ENCODE peak calls at places on chromosomes 3 and 15, in ten cellular contexts. P is HEK293T; K is A172; Q is OCI-LY7; N is NCI-H2029 treated with DMSO at 0.1 percent for 48 hours; Y is activated naive CD4-positive, alpha-beta T cell treated with Interleukin-2 at 50 U/mL for 16 hours; I is stimulated activated CD4-positive, alpha-beta T cell treated with anti-CD3 and anti-CD28 coated beads, Interleukin-1b, Interleukin-23, amount 100 ng/mL, for 1 hour; A is GM20000; R is CD4-positive, CD25-positive, alpha-beta regulatory T cell; H is NCI-H460. F is an unnamed sample.

GRCh38 chr3:44893097-44893496 is 18.7 kb downstream of the TGM4 start:
- DNase-seq in Y (no peak), N (no peak), K (peak; percentile 84), P (no peak), I (no peak), R (no peak), A (no peak), Q (no peak), H (no peak), F (peak; percentile 48)

GRCh38 chr3:59783468-59783988 is 733.7 kb upstream of the CFAP20DC start:
- DNase-seq in Q (no peak), R (no peak), A (no peak), H (no peak), I (no peak), P (no peak), N (no peak), K (no peak), Y (peak; percentile 15), F (no peak)

GRCh38 chr3:175885196-175885766 is 1026.1 kb downstream of the NAALADL2 start:
- DNase-seq in K (no peak), Q (no peak), A (no peak), H (no peak), I (no peak), Y (no peak), R (no peak), N (no peak), P (no peak), F (no peak)

GRCh38 chr3:50572158-50572557 is 2.8 kb downstream of the HEMK1 start:
- DNase-seq in Y (peak; percentile 86), N (peak; percentile 4), P (peak; percentile 74), H (peak; percentile 46), Q (peak; percentile 65), R (peak; percentile 66), I (peak; percentile 73), A (peak; percentile 72), K (peak; percentile 59), F (peak; percentile 35)

GRCh38 chr15:67736810-67737209 is 88.5 kb upstream of the SKOR1 start:
- DNase-seq in K (no peak), Q (no peak), I (no peak), A (no peak), P (no peak), Y (no peak), H (no peak), R (no peak), N (no peak), F (no peak)

GRCh38 chr15:33587773-33588172 is 277.0 kb downstream of the RYR3 start:
- DNase-seq in P (no peak), A (no peak), I (no peak), K (peak; percentile 30), Y (no peak), Q (no peak), H (no peak), R (no peak), N (no peak), F (no peak)

GRCh38 chr3:67635257-67635656 is 19.2 kb downstream of the SUCLG2 start:
- DNase-seq in Y (no peak), H (no peak), N (no peak), A (no peak), P (no peak), K (peak; percentile 59), R (no peak), Q (no peak), I (no peak), F (peak; percentile 37)

GRCh38 chr3:69767571-69767970 is 28.3 kb downstream of the MITF start:
- DNase-seq in Q (no peak), P (no peak), K (no peak), N (no peak), Y (no peak), I (no peak), R (no peak), A (no peak), H (no peak), F (no peak)

GRCh38 chr3:9902372-9903237 is at the start of gene IL17RE:
- DNase-seq in Q (no peak), H (no peak), R (no peak), P (no peak), A (no peak), Y (peak; percentile 12), I (no peak), K (no peak), N (no peak), F (peak; percentile 30)

GRCh38 chr3:106198828-106199194 is 330.0 kb upstream of the CBLB start:
- DNase-seq in A (no peak), I (no peak), R (no peak), Y (no peak), P (no peak), K (no peak), Q (no peak), H (no peak), N (no peak), F (no peak)

GRCh38 chr3:143956858-143957257 is 14.8 kb upstream of the DIPK2A start:
- DNase-seq in N (no peak), K (no peak), Q (no peak), A (no peak), H (no peak), P (no peak), I (no peak), R (no peak), Y (no peak), F (no peak)

GRCh38 chr15:53225786-53226185 is 435.6 kb upstream of the ONECUT1 start:
- DNase-seq in A (no peak), N (no peak), Y (no peak), I (no peak), Q (no peak), K (no peak), P (no peak), R (no peak), H (no peak), F (no peak)

GRCh38 chr15:77532067-77532710 is 100.5 kb downstream of the LINGO1 start:
- DNase-seq in N (no peak), K (no peak), R (no peak), P (no peak), Y (no peak), Q (no peak), I (no peak), H (no peak), A (no peak), F (no peak)

GRCh38 chr15:75663931-75664421 is 16.3 kb downstream of the SNX33 start:
- DNase-seq in N (no peak), Q (no peak), R (no peak), P (no peak), I (no peak), H (no peak), Y (no peak), A (no peak), K (no peak), F (no peak)

GRCh38 chr15:91853501-91853967 is at the start of gene SLCO3A1:
- DNase-seq in I (peak; percentile 49), Y (peak; percentile 75), Q (peak; percentile 78), H (peak; percentile 26), R (peak; percentile 75), N (no peak), K (peak; percentile 18), A (no peak), P (peak; percentile 58), F (peak; percentile 65)

GRCh38 chr3:188712257-188712924 is 459.4 kb upstream of the TPRG1 start:
- DNase-seq in K (peak; percentile 13), R (no peak), N (no peak), I (no peak), Q (no peak), H (no peak), A (no peak), Y (no peak), P (no peak), F (no peak)

GRCh38 chr3:105788548-105789036 is 80.2 kb downstream of the CBLB start:
- DNase-seq in I (no peak), N (no peak), A (no peak), P (no peak), H (no peak), Y (no peak), K (no peak), R (no peak), Q (no peak), F (no peak)

GRCh38 chr3:118987466-118987865 is 47.2 kb downstream of the IGSF11 start:
- DNase-seq in R (no peak), Q (no peak), Y (no peak), A (no peak), H (no peak), N (no peak), K (no peak), I (no peak), P (no peak), F (no peak)

GRCh38 chr3:165181556-165181955 is 14.6 kb downstream of the SLITRK3 start:
- DNase-seq in H (no peak), A (no peak), N (no peak), P (no peak), Q (no peak), R (no peak), Y (no peak), I (no peak), K (peak; percentile 8), F (no peak)

F was measured in RWPE1.